ENCODE peak calls at places on chromosome 19, in eight cellular contexts. F, K, R, Y, X, O, B and A are unnamed samples.

GRCh38 chr19:15038304-15038703 is 11.0 kb upstream of the CASP14 start:
- DNase-seq in F (no peak), K (no peak), R (peak; percentile 5), Y (no peak), X (peak; percentile 37), O (peak; percentile 81), B (no peak), A (no peak)

GRCh38 chr19:2084993-2085720 is 11.0 kb downstream of the MOB3A start:
- DNase-seq in F (no peak), K (no peak), R (peak; percentile 60), Y (peak; percentile 97), X (no peak), O (no peak), B (no peak), A (peak; percentile 77)

GRCh38 chr19:31975461-31975860 is 369.9 kb upstream of the ZNF507 start:
- DNase-seq in F (no peak), K (no peak), R (no peak), Y (no peak), X (no peak), O (no peak), B (no peak), A (no peak)

GRCh38 chr19:2391118-2391725 is 31.2 kb downstream of the TMPRSS9 start:
- DNase-seq in F (peak; percentile 39), K (peak; percentile 72), R (peak; percentile 55), Y (peak; percentile 65), X (no peak), O (peak; percentile 10), B (no peak), A (no peak)

GRCh38 chr19:46717034-46717715 is at the start of gene PRKD2:
- DNase-seq in F (peak; percentile 90), K (peak; percentile 57), R (peak; percentile 89), Y (peak; percentile 96), X (peak; percentile 78), O (peak; percentile 91), B (peak; percentile 92), A (no peak)

GRCh38 chr19:54209748-54210494 is 9.3 kb downstream of the RPS9 start:
- DNase-seq in F (peak; percentile 90), K (peak; percentile 98), R (peak; percentile 95), Y (peak; percentile 92), X (peak; percentile 66), O (peak; percentile 94), B (peak; percentile 76), A (no peak)

GRCh38 chr19:55467236-55468053 is 2.9 kb upstream of the C19orf85 start:
- DNase-seq in F (peak; percentile 73), K (peak; percentile 69), R (peak; percentile 72), Y (peak; percentile 83), X (no peak), O (peak; percentile 27), B (no peak), A (no peak)

GRCh38 chr19:3537438-3538240 is 1.3 kb upstream of the TEKTIP1 start:
- DNase-seq in F (no peak), K (no peak), R (no peak), Y (no peak), X (no peak), O (no peak), B (no peak), A (no peak)

GRCh38 chr19:4557971-4558941 is 1.2 kb downstream of the SEMA6B start:
- DNase-seq in F (no peak), K (no peak), R (no peak), Y (peak; percentile 65), X (no peak), O (no peak), B (no peak), A (no peak)

GRCh38 chr19:49574206-49574755 is 6.1 kb downstream of the NOSIP start:
- DNase-seq in F (no peak), K (no peak), R (no peak), Y (no peak), X (no peak), O (no peak), B (no peak), A (no peak)

GRCh38 chr19:49689133-49690072 is at the start of gene ADM5:
- DNase-seq in F (no peak), K (no peak), R (no peak), Y (peak; percentile 67), X (no peak), O (peak; percentile 71), B (peak; percentile 72), A (no peak)

GRCh38 chr19:34732548-34733255 is 1.3 kb upstream of the ZNF181 start:
- DNase-seq in F (no peak), K (no peak), R (no peak), Y (no peak), X (no peak), O (no peak), B (no peak), A (no peak)

GRCh38 chr19:45122832-45123231 is 29.9 kb downstream of the PPP1R37 start:
- DNase-seq in F (no peak), K (no peak), R (no peak), Y (no peak), X (no peak), O (no peak), B (no peak), A (no peak)

GRCh38 chr19:49342291-49342721 is 7.1 kb downstream of the CD37 start:
- DNase-seq in F (no peak), K (no peak), R (no peak), Y (peak; percentile 45), X (no peak), O (no peak), B (no peak), A (no peak)

GRCh38 chr19:12526542-12526941 is 24.7 kb downstream of the ZNF564 start:
- DNase-seq in F (no peak), K (no peak), R (no peak), Y (no peak), X (no peak), O (no peak), B (no peak), A (no peak)

GRCh38 chr19:12521996-12522395 is 29.3 kb downstream of the ZNF564 start:
- DNase-seq in F (no peak), K (peak; percentile 18), R (no peak), Y (no peak), X (no peak), O (no peak), B (no peak), A (no peak)

GRCh38 chr19:12527034-12527836 is 24.0 kb downstream of the ZNF564 start:
- DNase-seq in F (no peak), K (no peak), R (no peak), Y (no peak), X (no peak), O (no peak), B (no peak), A (no peak)
- H3K9me3 ChIP-seq in F (peaks cover 96% of the 10 kb centered on the region), K (peaks cover 97% of the 10 kb centered on the region), R (peaks cover 99% of the 10 kb centered on the region), Y (no peaks in the 10 kb centered on the region), X (peaks cover 46% of the 10 kb centered on the region), O (no peaks in the 10 kb centered on the region), B (peaks cover 98% of the 10 kb centered on the region), A (peaks cover 99% of the 10 kb centered on the region)

GRCh38 chr19:28148554-28148953 is 1064.4 kb downstream of the UQCRFS1 start:
- DNase-seq in F (no peak), K (no peak), R (no peak), Y (no peak), X (no peak), O (no peak), B (no peak), A (no peak)

GRCh38 chr19:28154077-28154476 is 1058.9 kb downstream of the UQCRFS1 start:
- DNase-seq in F (no peak), K (no peak), R (no peak), Y (no peak), X (no peak), O (no peak), B (no peak), A (no peak)

GRCh38 chr19:28155265-28155664 is 1057.7 kb downstream of the UQCRFS1 start:
- DNase-seq in F (no peak), K (no peak), R (no peak), Y (no peak), X (no peak), O (no peak), B (no peak), A (no peak)

GRCh38 chr19:28150129-28150528 is 1062.8 kb downstream of the UQCRFS1 start:
- DNase-seq in F (no peak), K (no peak), R (no peak), Y (no peak), X (no peak), O (no peak), B (no peak), A (no peak)
- TF ChIP-seq POLR2A in F (no peak), K (no peak), R (no peak), Y (no peak), X (no peak), O (no peak), B (no peak), A (no peak)

GRCh38 chr19:12940897-12941296 is 2.5 kb downstream of the CALR start:
- DNase-seq in F (no peak), K (no peak), R (no peak), Y (no peak), X (no peak), O (no peak), B (no peak), A (no peak)

GRCh38 chr19:12938536-12939291 is at the start of gene CALR:
- DNase-seq in F (no peak), K (no peak), R (no peak), Y (peak; percentile 63), X (no peak), O (no peak), B (no peak), A (no peak)

GRCh38 chr19:12938054-12938535 is 314 bp upstream of the CALR start:
- DNase-seq in F (peak; percentile 96), K (peak; percentile 98), R (peak; percentile 99), Y (peak; percentile 100), X (peak; percentile 100), O (peak; percentile 100), B (peak; percentile 100), A (peak; percentile 97)

GRCh38 chr19:12939908-12940533 is 1.6 kb downstream of the CALR start:
- DNase-seq in F (no peak), K (no peak), R (no peak), Y (no peak), X (no peak), O (no peak), B (no peak), A (no peak)

GRCh38 chr19:12939292-12939606 is 840 bp downstream of the CALR start:
- DNase-seq in F (no peak), K (no peak), R (no peak), Y (peak; percentile 70), X (no peak), O (no peak), B (no peak), A (no peak)
- TF ChIP-seq CTCF in F (no peak), K (no peak), R (no peak), Y (no peak), X (no peak), O (no peak), B (no peak), A (no peak)

GRCh38 chr19:12113121-12113520 is 27.0 kb downstream of the ZNF20 start:
- DNase-seq in F (no peak), K (peak; percentile 51), R (no peak), Y (no peak), X (no peak), O (no peak), B (no peak), A (no peak)
- H3K9me3 ChIP-seq in F (peaks cover 4% of the 10 kb centered on the region), K (no peaks in the 10 kb centered on the region), R (peaks cover 76% of the 10 kb centered on the region), Y (no peaks in the 10 kb centered on the region), X (no peaks in the 10 kb centered on the region), O (no peaks in the 10 kb centered on the region), B (peaks cover 21% of the 10 kb centered on the region), A (peaks cover 20% of the 10 kb centered on the region)